ENCODE peak calls at places on chromosomes 13 and 19, in seven cellular contexts. One of them, this sample, is unnamed.

GRCh38 chr19:29446331-29446730 is 79.5 kb upstream of the VSTM2B start:
- DNase-seq in CD4-positive, alpha-beta T cell: no peak
- DNase-seq in progenitor cell of endocrine pancreas: no peak
- DNase-seq in tibial artery: no peak
- DNase-seq in breast epithelium: no peak
- DNase-seq in astrocyte of the spinal cord: no peak
- DNase-seq in nephron progenitor cell: no peak
- DNase-seq in this sample: no peak

GRCh38 chr13:111954681-111955411 is 112.1 kb upstream of the SOX1 start:
- DNase-seq in astrocyte of the spinal cord: no peak
- DNase-seq in nephron progenitor cell: no peak
- DNase-seq in tibial artery: no peak
- DNase-seq in breast epithelium: no peak
- DNase-seq in progenitor cell of endocrine pancreas: no peak
- DNase-seq in CD4-positive, alpha-beta T cell: no peak
- DNase-seq in this sample: no peak

GRCh38 chr19:45243144-45243732 is 2.0 kb downstream of the EXOC3L2 start:
- DNase-seq in nephron progenitor cell: no peak
- DNase-seq in breast epithelium: no peak
- DNase-seq in progenitor cell of endocrine pancreas: no peak
- DNase-seq in CD4-positive, alpha-beta T cell: no peak
- DNase-seq in astrocyte of the spinal cord: no peak
- DNase-seq in tibial artery: no peak
- DNase-seq in this sample: peak

GRCh38 chr13:99320693-99321481 is 13.7 kb upstream of the GPR183 start:
- DNase-seq in CD4-positive, alpha-beta T cell: no peak
- DNase-seq in astrocyte of the spinal cord: peak
- DNase-seq in progenitor cell of endocrine pancreas: no peak
- DNase-seq in tibial artery: no peak
- DNase-seq in breast epithelium: no peak
- DNase-seq in nephron progenitor cell: no peak
- DNase-seq in this sample: no peak

GRCh38 chr13:41981961-41982723 is 21.2 kb upstream of the VWA8 start:
- DNase-seq in astrocyte of the spinal cord: no peak
- DNase-seq in tibial artery: no peak
- DNase-seq in nephron progenitor cell: no peak
- DNase-seq in breast epithelium: no peak
- DNase-seq in progenitor cell of endocrine pancreas: no peak
- DNase-seq in CD4-positive, alpha-beta T cell: no peak
- DNase-seq in this sample: no peak

GRCh38 chr13:100835695-100836094 is 161.1 kb upstream of the TMTC4 start:
- DNase-seq in breast epithelium: no peak
- DNase-seq in progenitor cell of endocrine pancreas: no peak
- DNase-seq in tibial artery: no peak
- DNase-seq in CD4-positive, alpha-beta T cell: no peak
- DNase-seq in astrocyte of the spinal cord: peak
- DNase-seq in nephron progenitor cell: no peak
- DNase-seq in this sample: no peak

GRCh38 chr19:246551-246950 is 44.7 kb downstream of the PLPP2 start:
- DNase-seq in CD4-positive, alpha-beta T cell: no peak
- DNase-seq in tibial artery: no peak
- DNase-seq in progenitor cell of endocrine pancreas: no peak
- DNase-seq in nephron progenitor cell: no peak
- DNase-seq in astrocyte of the spinal cord: no peak
- DNase-seq in breast epithelium: no peak
- DNase-seq in this sample: no peak

GRCh38 chr19:12955996-12956395 is 1.0 kb downstream of the GADD45GIP1 start:
- DNase-seq in progenitor cell of endocrine pancreas: no peak
- DNase-seq in breast epithelium: no peak
- DNase-seq in astrocyte of the spinal cord: no peak
- DNase-seq in nephron progenitor cell: no peak
- DNase-seq in CD4-positive, alpha-beta T cell: no peak
- DNase-seq in tibial artery: no peak
- DNase-seq in this sample: no peak

GRCh38 chr19:33064778-33065550 is at the start of gene RHPN2:
- DNase-seq in tibial artery: no peak
- DNase-seq in astrocyte of the spinal cord: peak
- DNase-seq in CD4-positive, alpha-beta T cell: peak
- DNase-seq in breast epithelium: peak
- DNase-seq in nephron progenitor cell: peak
- DNase-seq in progenitor cell of endocrine pancreas: peak
- DNase-seq in this sample: peak

GRCh38 chr13:97976551-97977375 is 23.3 kb downstream of the IPO5 start:
- DNase-seq in tibial artery: no peak
- DNase-seq in astrocyte of the spinal cord: no peak
- DNase-seq in breast epithelium: peak
- DNase-seq in CD4-positive, alpha-beta T cell: peak
- DNase-seq in progenitor cell of endocrine pancreas: peak
- DNase-seq in nephron progenitor cell: peak
- DNase-seq in this sample: no peak

GRCh38 chr19:13091400-13092161 is 11.1 kb downstream of the LYL1 start:
- DNase-seq in astrocyte of the spinal cord: peak
- DNase-seq in progenitor cell of endocrine pancreas: no peak
- DNase-seq in breast epithelium: no peak
- DNase-seq in tibial artery: peak
- DNase-seq in nephron progenitor cell: no peak
- DNase-seq in CD4-positive, alpha-beta T cell: no peak
- DNase-seq in this sample: no peak

GRCh38 chr13:99778500-99778899 is 193.1 kb downstream of the ZIC5 start:
- DNase-seq in nephron progenitor cell: no peak
- DNase-seq in tibial artery: no peak
- DNase-seq in breast epithelium: no peak
- DNase-seq in astrocyte of the spinal cord: no peak
- DNase-seq in progenitor cell of endocrine pancreas: no peak
- DNase-seq in CD4-positive, alpha-beta T cell: no peak
- DNase-seq in this sample: no peak

GRCh38 chr19:17579523-17580244 is 24.2 kb downstream of the COLGALT1 start:
- DNase-seq in CD4-positive, alpha-beta T cell: no peak
- DNase-seq in tibial artery: no peak
- DNase-seq in breast epithelium: no peak
- DNase-seq in nephron progenitor cell: peak
- DNase-seq in astrocyte of the spinal cord: peak
- DNase-seq in progenitor cell of endocrine pancreas: no peak
- DNase-seq in this sample: peak

GRCh38 chr19:17581211-17581874 is 25.9 kb downstream of the COLGALT1 start:
- DNase-seq in astrocyte of the spinal cord: no peak
- DNase-seq in breast epithelium: no peak
- DNase-seq in tibial artery: no peak
- DNase-seq in nephron progenitor cell: no peak
- DNase-seq in CD4-positive, alpha-beta T cell: no peak
- DNase-seq in progenitor cell of endocrine pancreas: no peak
- DNase-seq in this sample: no peak

GRCh38 chr19:17577698-17578097 is 22.2 kb downstream of the COLGALT1 start:
- DNase-seq in nephron progenitor cell: no peak
- DNase-seq in breast epithelium: no peak
- DNase-seq in astrocyte of the spinal cord: no peak
- DNase-seq in CD4-positive, alpha-beta T cell: no peak
- DNase-seq in progenitor cell of endocrine pancreas: no peak
- DNase-seq in tibial artery: no peak
- DNase-seq in this sample: no peak

GRCh38 chr19:17582613-17583012 is 27.2 kb downstream of the COLGALT1 start:
- DNase-seq in breast epithelium: no peak
- DNase-seq in tibial artery: no peak
- DNase-seq in CD4-positive, alpha-beta T cell: no peak
- DNase-seq in astrocyte of the spinal cord: no peak
- DNase-seq in nephron progenitor cell: no peak
- DNase-seq in progenitor cell of endocrine pancreas: no peak
- DNase-seq in this sample: no peak

DNA sequence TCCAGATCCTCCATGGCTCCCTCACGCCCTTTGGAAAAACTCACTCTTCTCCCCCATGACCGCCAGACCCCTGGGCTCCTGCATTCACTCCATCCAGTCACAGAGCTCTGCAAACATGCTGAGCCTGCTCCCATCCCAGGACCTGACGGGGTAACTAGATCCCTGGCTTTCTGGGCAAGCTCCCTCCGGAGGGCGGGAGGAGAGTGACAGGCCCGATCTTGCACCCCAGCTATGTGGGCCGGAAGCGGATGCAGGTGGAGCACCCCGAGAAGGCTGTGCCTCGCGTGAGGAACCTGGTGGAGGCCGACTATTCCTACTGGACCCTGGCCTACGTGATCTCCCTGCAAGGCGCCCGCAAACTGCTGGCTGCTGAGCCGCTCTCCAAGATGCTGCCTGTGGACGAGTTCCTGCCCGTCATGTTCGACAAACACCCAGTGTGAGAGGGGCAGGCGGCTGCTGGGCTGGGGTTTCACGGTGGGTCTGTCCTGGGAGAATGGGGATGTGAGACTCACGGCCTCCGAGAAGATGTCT is 25.1 kb downstream of the COLGALT1 start:
- DNase-seq in CD4-positive, alpha-beta T cell: no peak
- DNase-seq in progenitor cell of endocrine pancreas: no peak
- DNase-seq in tibial artery: no peak
- DNase-seq in nephron progenitor cell: no peak
- DNase-seq in astrocyte of the spinal cord: no peak
- DNase-seq in breast epithelium: no peak
- DNase-seq in this sample: no peak
- TF ChIP-seq CTCF in CD4-positive, alpha-beta T cell: no peak
- TF ChIP-seq CTCF in progenitor cell of endocrine pancreas: no peak
- TF ChIP-seq CTCF in tibial artery: no peak
- TF ChIP-seq CTCF in nephron progenitor cell: no peak
- TF ChIP-seq CTCF in astrocyte of the spinal cord: peak
- TF ChIP-seq CTCF in breast epithelium: no peak
- TF ChIP-seq CTCF in this sample: no peak

DNA sequence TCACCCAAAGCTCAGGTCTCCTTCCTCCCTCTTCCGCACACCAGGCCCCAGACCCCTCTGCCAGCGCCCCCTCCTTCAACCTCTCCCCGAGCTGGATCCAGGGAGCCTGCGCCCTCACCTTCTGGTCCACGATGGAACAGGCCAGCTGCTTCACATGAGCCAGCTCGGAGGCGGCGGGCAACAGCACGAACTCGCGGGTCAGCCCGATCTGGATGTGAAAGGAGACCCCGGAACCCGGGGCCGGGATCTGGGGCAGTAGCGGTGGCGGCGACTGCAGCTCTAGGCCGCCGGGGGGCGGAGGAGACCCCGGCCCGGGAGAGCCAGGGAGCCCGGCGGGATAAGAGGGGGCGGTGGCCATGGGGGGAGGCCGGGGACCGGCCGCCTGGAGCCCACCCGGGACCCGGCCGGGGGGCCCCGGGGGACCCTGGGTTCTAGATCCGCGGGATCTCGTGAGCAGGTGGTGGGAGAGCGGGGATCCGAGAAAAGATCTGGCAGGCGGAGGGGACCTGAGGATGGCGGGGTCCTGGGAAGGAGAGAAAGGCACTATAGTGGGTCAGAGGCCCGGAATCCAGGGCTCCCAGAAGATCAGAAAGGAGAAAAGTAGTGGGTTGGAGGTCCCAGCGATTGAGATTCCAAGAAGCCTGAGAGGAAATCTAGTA is 772 bp downstream of the PRKD2 start:
- DNase-seq in tibial artery: no peak
- DNase-seq in nephron progenitor cell: peak
- DNase-seq in CD4-positive, alpha-beta T cell: no peak
- DNase-seq in progenitor cell of endocrine pancreas: peak
- DNase-seq in astrocyte of the spinal cord: no peak
- DNase-seq in breast epithelium: no peak
- DNase-seq in this sample: peak
- TF ChIP-seq CTCF in tibial artery: no peak
- TF ChIP-seq CTCF in nephron progenitor cell: peak
- TF ChIP-seq CTCF in CD4-positive, alpha-beta T cell: no peak
- TF ChIP-seq CTCF in progenitor cell of endocrine pancreas: peak
- TF ChIP-seq CTCF in astrocyte of the spinal cord: no peak
- TF ChIP-seq CTCF in breast epithelium: no peak
- TF ChIP-seq CTCF in this sample: no peak

GRCh38 chr19:9912551-9913236 is 23.6 kb downstream of the OLFM2 start:
- DNase-seq in tibial artery: no peak
- DNase-seq in astrocyte of the spinal cord: no peak
- DNase-seq in progenitor cell of endocrine pancreas: no peak
- DNase-seq in breast epithelium: no peak
- DNase-seq in nephron progenitor cell: no peak
- DNase-seq in CD4-positive, alpha-beta T cell: no peak
- DNase-seq in this sample: no peak

GRCh38 chr19:9913237-9914000 is 22.9 kb downstream of the OLFM2 start:
- DNase-seq in CD4-positive, alpha-beta T cell: no peak
- DNase-seq in breast epithelium: no peak
- DNase-seq in progenitor cell of endocrine pancreas: no peak
- DNase-seq in astrocyte of the spinal cord: no peak
- DNase-seq in tibial artery: no peak
- DNase-seq in nephron progenitor cell: peak
- DNase-seq in this sample: peak

GRCh38 chr19:9914001-9914314 is 22.4 kb downstream of the OLFM2 start:
- DNase-seq in tibial artery: no peak
- DNase-seq in progenitor cell of endocrine pancreas: peak
- DNase-seq in nephron progenitor cell: no peak
- DNase-seq in breast epithelium: no peak
- DNase-seq in astrocyte of the spinal cord: no peak
- DNase-seq in CD4-positive, alpha-beta T cell: no peak
- DNase-seq in this sample: no peak

GRCh38 chr19:9916719-9917118 is 19.6 kb downstream of the OLFM2 start:
- DNase-seq in astrocyte of the spinal cord: no peak
- DNase-seq in tibial artery: no peak
- DNase-seq in breast epithelium: no peak
- DNase-seq in CD4-positive, alpha-beta T cell: no peak
- DNase-seq in nephron progenitor cell: no peak
- DNase-seq in progenitor cell of endocrine pancreas: no peak
- DNase-seq in this sample: no peak

DNA sequence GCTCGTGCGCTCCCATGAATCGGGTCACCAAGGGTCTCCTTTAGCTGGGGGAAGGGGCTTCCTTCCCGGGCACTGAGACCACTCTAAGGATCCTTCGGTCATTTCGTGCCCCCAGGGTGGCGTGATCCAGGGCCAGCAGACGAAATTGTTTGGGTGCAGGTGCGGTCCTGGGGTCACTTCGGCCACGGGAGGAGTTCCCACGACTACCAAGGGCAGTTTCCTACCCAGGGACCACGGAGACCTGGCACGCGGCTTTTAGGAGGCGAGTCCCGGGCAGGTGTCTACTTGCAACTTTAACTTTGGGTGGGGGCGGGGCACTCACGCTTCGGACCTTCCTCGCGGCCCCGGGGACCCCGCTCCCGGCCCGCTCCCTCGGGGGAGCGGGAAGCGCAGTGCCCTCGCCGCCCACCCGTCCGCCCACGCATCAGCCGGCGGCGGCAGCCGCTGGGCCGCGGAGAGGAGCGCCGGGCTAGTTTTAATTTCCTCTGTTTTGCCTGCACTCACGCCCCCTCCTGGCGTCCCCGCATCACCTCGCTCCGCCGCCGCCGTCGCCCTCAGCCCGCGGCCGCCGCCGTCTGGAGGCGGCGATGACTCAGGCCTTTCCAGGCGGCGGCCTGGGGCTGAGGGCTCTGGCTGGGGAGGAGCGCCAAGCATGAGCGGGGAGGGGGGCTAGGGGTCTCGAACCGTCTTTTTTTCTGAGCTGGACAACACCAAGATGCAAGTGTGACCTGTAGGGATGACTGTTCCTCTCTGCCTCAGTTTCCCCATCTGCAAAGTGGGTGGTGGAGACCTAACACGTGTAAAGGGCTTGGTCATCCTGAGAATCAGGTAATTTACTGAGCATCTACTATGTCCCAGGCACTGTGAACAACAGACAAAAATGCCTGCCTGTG is 21.8 kb downstream of the OLFM2 start:
- DNase-seq in tibial artery: peak
- DNase-seq in nephron progenitor cell: peak
- DNase-seq in CD4-positive, alpha-beta T cell: peak
- DNase-seq in breast epithelium: peak
- DNase-seq in astrocyte of the spinal cord: peak
- DNase-seq in progenitor cell of endocrine pancreas: peak
- DNase-seq in this sample: peak
- TF ChIP-seq CTCF in tibial artery: no peak
- TF ChIP-seq CTCF in nephron progenitor cell: peak
- TF ChIP-seq CTCF in CD4-positive, alpha-beta T cell: peak
- TF ChIP-seq CTCF in breast epithelium: peak
- TF ChIP-seq CTCF in astrocyte of the spinal cord: peak
- TF ChIP-seq CTCF in progenitor cell of endocrine pancreas: peak
- TF ChIP-seq CTCF in this sample: peak

GRCh38 chr13:67228909-67229308 is 1.2 kb downstream of the PCDH9 start:
- DNase-seq in progenitor cell of endocrine pancreas: no peak
- DNase-seq in astrocyte of the spinal cord: peak
- DNase-seq in nephron progenitor cell: no peak
- DNase-seq in breast epithelium: no peak
- DNase-seq in tibial artery: no peak
- DNase-seq in CD4-positive, alpha-beta T cell: no peak
- DNase-seq in this sample: no peak
- TF ChIP-seq CTCF in progenitor cell of endocrine pancreas: no peak
- TF ChIP-seq CTCF in astrocyte of the spinal cord: no peak
- TF ChIP-seq CTCF in nephron progenitor cell: no peak
- TF ChIP-seq CTCF in breast epithelium: no peak
- TF ChIP-seq CTCF in tibial artery: no peak
- TF ChIP-seq CTCF in CD4-positive, alpha-beta T cell: no peak
- TF ChIP-seq CTCF in this sample: no peak